ENCODE peak calls at places on chromosome 9, in four cellular contexts. A, I, T and N are unnamed samples. For H3K27me3 and H3K4me1, the result is how much of the 10 kb centered on the place peaks cover.

GRCh38 chr9:94016744-94017143 is 61.6 kb upstream of the BARX1 start:
- DNase-seq in A (no peak), I (no peak), T (no peak), N (no peak)

GRCh38 chr9:136089697-136090045 is 5.4 kb downstream of the NACC2 start:
- DNase-seq in A (no peak), I (no peak), T (no peak), N (no peak)

GRCh38 chr9:9920425-9920824 is 692.4 kb downstream of the PTPRD start:
- DNase-seq in A (peak), I (no peak), T (no peak), N (no peak)

GRCh38 chr9:2346277-2346913 is 275.2 kb upstream of the VLDLR start:
- DNase-seq in A (no peak), I (no peak), T (no peak), N (no peak)

GRCh38 chr9:135210676-135211523 is 123.4 kb downstream of the OLFM1 start:
- DNase-seq in A (no peak), I (peak), T (peak), N (no peak)

GRCh38 chr9:12735669-12736068 is 39.2 kb upstream of the LURAP1L start:
- DNase-seq in A (no peak), I (no peak), T (no peak), N (no peak)

GRCh38 chr9:112278152-112278551 is 55.3 kb downstream of the PTBP3 start:
- DNase-seq in A (no peak), I (no peak), T (no peak), N (no peak)

GRCh38 chr9:90658783-90659182 is 16.2 kb upstream of the DIRAS2 start:
- DNase-seq in A (no peak), I (no peak), T (no peak), N (no peak)

GRCh38 chr9:124355032-124355940 is 60.0 kb downstream of the PSMB7 start:
- DNase-seq in A (no peak), I (no peak), T (no peak), N (no peak)

GRCh38 chr9:132802121-132802795 is 75.8 kb downstream of the AK8 start:
- DNase-seq in A (peak), I (no peak), T (no peak), N (no peak)

GRCh38 chr9:8916771-8917170 is 1117.2 kb upstream of the DMAC1 start:
- DNase-seq in A (no peak), I (no peak), T (no peak), N (peak)

GRCh38 chr9:93598647-93599241 is 22.4 kb downstream of the PHF2 start:
- DNase-seq in A (no peak), I (no peak), T (no peak), N (no peak)

GRCh38 chr9:107932036-107932435 is 442.5 kb upstream of the KLF4 start:
- DNase-seq in A (no peak), I (no peak), T (no peak), N (no peak)

GRCh38 chr9:11931109-11931508 is 762.1 kb upstream of the TYRP1 start:
- DNase-seq in A (no peak), I (no peak), T (no peak), N (no peak)

GRCh38 chr9:95165004-95165403 is 152.5 kb downstream of the FANCC start:
- DNase-seq in A (no peak), I (no peak), T (no peak), N (no peak)

GRCh38 chr9:112112941-112113399 is 62.1 kb downstream of the SUSD1 start:
- DNase-seq in A (peak), I (peak), T (no peak), N (peak)

GRCh38 chr9:95277509-95277908 is 40.0 kb downstream of the FANCC start:
- DNase-seq in A (no peak), I (no peak), T (no peak), N (no peak)

DNA sequence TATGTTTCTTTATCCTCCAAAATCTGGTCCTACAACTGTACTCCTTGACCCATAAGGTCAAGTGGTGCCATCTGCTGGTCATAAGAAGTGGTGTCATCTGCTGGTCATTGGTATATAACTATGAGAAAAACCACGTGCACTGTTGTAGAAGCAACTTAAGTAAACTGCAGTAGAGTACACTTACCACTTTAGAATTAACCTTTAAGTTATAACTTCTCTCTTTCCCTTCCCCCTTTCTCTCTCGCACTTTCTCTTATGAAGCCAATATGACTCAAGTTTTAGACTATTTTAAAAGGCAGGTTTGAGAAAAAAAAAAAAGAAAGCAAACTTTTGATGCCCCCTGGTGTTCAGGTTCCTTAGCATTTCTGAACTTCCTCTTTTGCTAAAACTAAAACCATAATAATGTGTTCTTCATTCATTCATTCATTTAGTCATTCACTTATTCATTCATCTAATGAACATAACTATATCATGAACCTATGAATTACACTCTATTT is 12.8 kb upstream of the MTAP start:
- DNase-seq in A (peak), I (no peak), T (peak), N (peak)
- H3K27me3 ChIP-seq in A (under half), I (under half), T (under half), N (under half)

GRCh38 chr9:113522419-113522818 is 58.9 kb downstream of the RGS3 start:
- DNase-seq in A (no peak), I (no peak), T (no peak), N (no peak)

GRCh38 chr9:113524460-113524859 is 60.9 kb downstream of the RGS3 start:
- DNase-seq in A (no peak), I (peak), T (no peak), N (peak)

GRCh38 chr9:113525208-113525607 is 61.7 kb downstream of the RGS3 start:
- DNase-seq in A (no peak), I (no peak), T (no peak), N (no peak)

GRCh38 chr9:113522858-113523257 is 59.3 kb downstream of the RGS3 start:
- DNase-seq in A (no peak), I (peak), T (no peak), N (no peak)

DNA sequence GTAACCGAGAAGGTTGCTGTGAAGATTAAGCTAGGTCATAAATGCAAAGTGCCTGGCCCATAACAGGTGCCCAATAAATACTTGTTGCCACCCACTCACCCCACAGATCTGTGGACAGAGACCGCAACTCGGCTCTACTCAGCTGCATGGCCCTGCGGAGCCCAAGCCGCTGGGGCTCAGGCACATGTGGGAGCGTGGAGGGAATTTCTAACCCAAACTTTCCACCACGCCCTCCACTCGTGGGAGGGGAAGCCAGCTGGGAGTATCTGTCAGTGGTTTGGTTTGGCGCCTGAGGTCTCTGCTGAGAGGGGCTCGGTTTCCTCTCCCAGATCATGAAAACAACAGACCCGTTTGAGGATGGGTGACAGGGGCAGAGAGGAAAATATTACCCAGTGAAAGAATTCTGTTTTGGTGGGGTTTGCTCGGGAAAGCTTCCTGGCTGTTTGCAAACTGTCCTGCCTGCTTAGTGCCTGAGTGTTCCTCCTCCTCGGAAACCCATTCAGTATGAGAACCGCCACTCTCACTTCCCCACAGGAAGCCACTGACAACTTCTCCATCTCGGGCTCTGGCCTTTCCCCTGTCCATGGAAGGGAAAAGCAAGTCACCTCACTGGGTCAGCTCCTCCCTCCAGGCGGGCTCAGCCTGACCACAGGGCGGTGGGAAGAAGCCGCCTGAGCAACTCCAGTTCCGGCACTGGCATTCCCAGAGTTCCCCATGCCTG is 60.1 kb downstream of the RGS3 start:
- DNase-seq in A (no peak), I (peak), T (peak), N (peak)
- H3K4me1 ChIP-seq in A (under half), I (under half), T (half or more), N (under half)

GRCh38 chr9:37034938-37035471 is 937 bp upstream of the PAX5 start:
- DNase-seq in A (peak), I (no peak), T (no peak), N (no peak)
- H3K27me3 ChIP-seq in A (half or more), I (half or more), T (half or more), N (under half)

GRCh38 chr9:134059188-134059641 is 8.6 kb downstream of the BRD3 start:
- DNase-seq in A (no peak), I (peak), T (no peak), N (no peak)

GRCh38 chr9:134056483-134057310 is 11.1 kb downstream of the BRD3 start:
- DNase-seq in A (no peak), I (peak), T (peak), N (peak)

GRCh38 chr9:134057311-134057665 is 10.5 kb downstream of the BRD3 start:
- DNase-seq in A (no peak), I (peak), T (no peak), N (no peak)

GRCh38 chr9:134058716-134059115 is 9.1 kb downstream of the BRD3 start:
- DNase-seq in A (no peak), I (peak), T (no peak), N (no peak)

DNA sequence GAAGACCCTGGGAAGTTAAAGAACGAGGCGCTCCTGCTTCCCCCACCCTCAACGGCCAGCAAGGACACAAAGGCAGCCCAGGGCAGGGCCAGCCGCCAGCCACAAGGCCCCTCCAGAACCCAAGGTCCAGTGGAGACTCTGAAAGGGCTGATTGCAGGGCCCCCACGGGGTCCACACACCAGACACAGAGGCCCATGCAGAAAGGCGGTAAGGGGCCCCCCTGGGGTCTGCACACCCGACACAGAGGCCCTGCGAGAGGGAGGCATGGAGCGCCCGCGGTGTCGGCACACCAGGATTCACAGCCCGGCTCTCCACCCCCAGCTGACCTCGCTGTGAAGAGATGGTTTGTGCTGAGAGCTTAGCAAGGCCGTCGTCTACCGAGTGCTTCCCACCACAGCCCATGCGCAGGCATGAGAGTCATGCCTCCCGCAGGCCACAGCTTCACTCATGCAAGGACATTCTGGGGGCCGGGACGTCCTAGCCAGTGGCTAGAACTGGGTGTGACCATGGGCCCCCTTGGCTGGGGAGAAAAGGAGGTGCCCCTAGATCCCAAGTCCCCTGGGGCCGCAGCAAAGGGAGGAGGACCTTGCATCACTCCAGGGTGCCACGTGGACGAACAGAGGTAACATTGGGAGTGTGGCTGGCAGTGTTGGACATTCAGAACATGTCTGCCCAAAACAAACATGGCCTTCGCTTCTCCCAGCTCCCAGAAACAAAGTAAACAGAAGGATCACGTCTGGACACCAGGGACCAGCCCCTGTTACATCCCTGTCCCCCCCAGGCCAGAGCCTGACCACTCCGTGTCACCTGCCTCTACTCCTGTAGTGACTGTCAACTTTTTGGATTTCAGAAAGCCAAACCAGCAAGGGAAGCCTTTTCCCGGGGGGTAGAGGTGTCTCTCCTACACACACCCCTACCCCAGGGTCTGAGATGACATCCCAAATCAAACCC is 9.8 kb downstream of the BRD3 start:
- DNase-seq in A (no peak), I (peak), T (no peak), N (no peak)
- H3K4me1 ChIP-seq in A (under half), I (under half), T (half or more), N (half or more)

DNA sequence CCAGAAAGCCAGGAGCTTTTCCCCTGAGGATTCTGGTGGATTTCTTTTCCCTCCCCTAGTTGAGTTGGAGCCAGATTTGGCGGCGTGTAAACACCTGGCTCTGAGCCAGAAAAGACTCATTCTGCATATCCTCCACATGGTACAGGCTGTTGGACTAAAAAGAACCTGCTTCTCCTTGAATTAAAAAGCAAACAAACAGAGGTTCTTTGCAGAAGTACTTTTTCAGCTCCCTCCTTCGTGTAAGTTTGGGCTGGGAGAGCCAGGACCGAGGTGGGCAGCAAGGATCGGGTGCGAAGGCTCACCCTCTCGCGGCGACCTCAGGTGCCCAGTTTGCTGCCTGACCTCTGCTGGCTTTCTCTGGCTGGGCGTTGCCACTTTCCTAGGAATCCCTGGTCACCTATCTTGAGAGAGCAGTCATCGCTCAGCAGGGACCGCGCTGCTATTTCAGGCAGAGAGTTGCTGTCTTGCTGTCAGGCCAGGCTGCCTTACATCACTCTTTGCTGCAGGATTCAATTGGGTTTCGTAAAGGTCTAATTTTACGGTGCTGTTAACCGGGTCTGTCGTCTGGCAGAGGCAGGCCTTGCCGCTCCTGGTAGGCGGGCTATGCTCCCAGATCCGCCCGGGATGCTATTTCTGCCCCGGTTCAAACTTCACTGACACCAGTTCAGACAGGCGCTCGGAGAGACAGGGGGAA is 3.2 kb downstream of the PAPPA start:
- DNase-seq in A (peak), I (no peak), T (peak), N (peak)
- H3K27me3 ChIP-seq in A (under half), I (under half), T (under half), N (under half)